ENCODE peak calls at places on chromosomes 12 and 14, in seven cellular contexts. One of them, this sample, is unnamed.

GRCh38 chr12:91947459-91947858 is 198.2 kb downstream of the BTG1 start:
- DNase-seq in stomach: no peak
- DNase-seq in A549: no peak
- DNase-seq in OCI-LY7: no peak
- DNase-seq in thoracic aorta: no peak
- DNase-seq in astrocyte: no peak
- DNase-seq in left lung: no peak
- DNase-seq in this sample: peak; percentile 6

GRCh38 chr14:89899917-89900680 is 54.4 kb downstream of the EFCAB11 start:
- DNase-seq in stomach: no peak
- DNase-seq in OCI-LY7: peak; percentile 37
- DNase-seq in A549: no peak
- DNase-seq in thoracic aorta: no peak
- DNase-seq in astrocyte: no peak
- DNase-seq in left lung: no peak
- DNase-seq in this sample: peak; percentile 39

GRCh38 chr14:72638021-72638420 is 255.9 kb downstream of the DPF3 start:
- DNase-seq in astrocyte: peak; percentile 85
- DNase-seq in A549: peak; percentile 19
- DNase-seq in thoracic aorta: no peak
- DNase-seq in stomach: no peak
- DNase-seq in left lung: no peak
- DNase-seq in OCI-LY7: no peak
- DNase-seq in this sample: no peak

GRCh38 chr14:20675669-20676068 is 8.7 kb upstream of the RNASE4 start:
- DNase-seq in thoracic aorta: no peak
- DNase-seq in stomach: no peak
- DNase-seq in A549: no peak
- DNase-seq in astrocyte: no peak
- DNase-seq in left lung: no peak
- DNase-seq in OCI-LY7: no peak
- DNase-seq in this sample: no peak

GRCh38 chr14:74846168-74846567 is 29.8 kb downstream of the PROX2 start:
- DNase-seq in astrocyte: peak; percentile 44
- DNase-seq in OCI-LY7: no peak
- DNase-seq in A549: no peak
- DNase-seq in stomach: no peak
- DNase-seq in left lung: no peak
- DNase-seq in thoracic aorta: no peak
- DNase-seq in this sample: no peak

GRCh38 chr12:6782903-6783571 is 6.3 kb upstream of the CD4 start:
- DNase-seq in left lung: no peak
- DNase-seq in OCI-LY7: peak; percentile 59
- DNase-seq in stomach: no peak
- DNase-seq in astrocyte: no peak
- DNase-seq in A549: no peak
- DNase-seq in thoracic aorta: no peak
- DNase-seq in this sample: no peak

GRCh38 chr12:76455582-76456345 is 103.8 kb downstream of the OSBPL8 start:
- DNase-seq in OCI-LY7: peak; percentile 60
- DNase-seq in stomach: no peak
- DNase-seq in A549: peak; percentile 49
- DNase-seq in left lung: no peak
- DNase-seq in astrocyte: peak; percentile 90
- DNase-seq in thoracic aorta: no peak
- DNase-seq in this sample: peak; percentile 79

GRCh38 chr12:108551556-108551955 is 9.4 kb downstream of the SART3 start:
- DNase-seq in stomach: no peak
- DNase-seq in thoracic aorta: no peak
- DNase-seq in astrocyte: peak; percentile 85
- DNase-seq in A549: no peak
- DNase-seq in OCI-LY7: no peak
- DNase-seq in left lung: no peak
- DNase-seq in this sample: no peak

GRCh38 chr12:31591308-31591901 is 469 bp upstream of the DENND5B start:
- DNase-seq in astrocyte: no peak
- DNase-seq in left lung: no peak
- DNase-seq in thoracic aorta: no peak
- DNase-seq in A549: peak; percentile 29
- DNase-seq in stomach: no peak
- DNase-seq in OCI-LY7: peak; percentile 59
- DNase-seq in this sample: no peak

GRCh38 chr12:20272801-20273200 is 95.5 kb upstream of the PDE3A start:
- DNase-seq in stomach: no peak
- DNase-seq in thoracic aorta: no peak
- DNase-seq in astrocyte: peak; percentile 16
- DNase-seq in left lung: no peak
- DNase-seq in OCI-LY7: no peak
- DNase-seq in A549: no peak
- DNase-seq in this sample: no peak

GRCh38 chr12:117046861-117047530 is 52.2 kb downstream of the TESC start:
- DNase-seq in A549: no peak
- DNase-seq in astrocyte: no peak
- DNase-seq in OCI-LY7: no peak
- DNase-seq in stomach: no peak
- DNase-seq in thoracic aorta: no peak
- DNase-seq in left lung: no peak
- DNase-seq in this sample: no peak

GRCh38 chr12:113414519-113415038 is 7.6 kb upstream of the SDSL start:
- DNase-seq in thoracic aorta: no peak
- DNase-seq in A549: no peak
- DNase-seq in left lung: no peak
- DNase-seq in astrocyte: no peak
- DNase-seq in stomach: no peak
- DNase-seq in OCI-LY7: no peak
- DNase-seq in this sample: no peak

GRCh38 chr12:52398176-52398575 is 8.0 kb downstream of the KRT82 start:
- DNase-seq in OCI-LY7: no peak
- DNase-seq in A549: no peak
- DNase-seq in thoracic aorta: no peak
- DNase-seq in left lung: no peak
- DNase-seq in stomach: no peak
- DNase-seq in astrocyte: no peak
- DNase-seq in this sample: no peak

GRCh38 chr14:64293976-64294671 is at the start of gene ESR2:
- DNase-seq in A549: peak; percentile 15
- DNase-seq in OCI-LY7: peak; percentile 42
- DNase-seq in stomach: peak; percentile 31
- DNase-seq in astrocyte: peak; percentile 35
- DNase-seq in left lung: peak; percentile 78
- DNase-seq in thoracic aorta: no peak
- DNase-seq in this sample: peak; percentile 46

GRCh38 chr12:52419656-52420055 is 13.5 kb upstream of the KRT82 start:
- DNase-seq in stomach: no peak
- DNase-seq in left lung: no peak
- DNase-seq in thoracic aorta: no peak
- DNase-seq in A549: no peak
- DNase-seq in astrocyte: peak; percentile 30
- DNase-seq in OCI-LY7: no peak
- DNase-seq in this sample: no peak

GRCh38 chr12:64682572-64683277 is 72.4 kb downstream of the RASSF3 start:
- DNase-seq in A549: no peak
- DNase-seq in stomach: no peak
- DNase-seq in astrocyte: peak; percentile 53
- DNase-seq in OCI-LY7: no peak
- DNase-seq in thoracic aorta: peak; percentile 25
- DNase-seq in left lung: no peak
- DNase-seq in this sample: no peak

GRCh38 chr14:50233335-50234250 is 2.2 kb upstream of the SOS2 start:
- DNase-seq in astrocyte: no peak
- DNase-seq in thoracic aorta: no peak
- DNase-seq in stomach: no peak
- DNase-seq in left lung: no peak
- DNase-seq in A549: no peak
- DNase-seq in OCI-LY7: no peak
- DNase-seq in this sample: peak; percentile 14

GRCh38 chr14:101359221-101360044 is 201.9 kb upstream of the DIO3 start:
- DNase-seq in A549: no peak
- DNase-seq in OCI-LY7: peak; percentile 75
- DNase-seq in thoracic aorta: no peak
- DNase-seq in astrocyte: peak; percentile 10
- DNase-seq in stomach: no peak
- DNase-seq in left lung: no peak
- DNase-seq in this sample: no peak

GRCh38 chr14:77141592-77142288 is at the start of gene ZDHHC22:
- DNase-seq in astrocyte: no peak
- DNase-seq in thoracic aorta: no peak
- DNase-seq in A549: peak; percentile 36
- DNase-seq in stomach: no peak
- DNase-seq in left lung: no peak
- DNase-seq in OCI-LY7: no peak
- DNase-seq in this sample: no peak

GRCh38 chr12:57340104-57340503 is 89.1 kb upstream of the STAC3 start:
- DNase-seq in thoracic aorta: no peak
- DNase-seq in astrocyte: peak; percentile 86
- DNase-seq in A549: peak; percentile 41
- DNase-seq in left lung: no peak
- DNase-seq in stomach: peak; percentile 37
- DNase-seq in OCI-LY7: no peak
- DNase-seq in this sample: no peak

GRCh38 chr12:129531004-129531403 is 372.8 kb downstream of the TMEM132D start:
- DNase-seq in OCI-LY7: no peak
- DNase-seq in thoracic aorta: no peak
- DNase-seq in A549: no peak
- DNase-seq in astrocyte: no peak
- DNase-seq in left lung: no peak
- DNase-seq in stomach: peak; percentile 60
- DNase-seq in this sample: no peak

GRCh38 chr14:100062602-100063001 is 2.6 kb upstream of the EVL start:
- DNase-seq in astrocyte: no peak
- DNase-seq in left lung: no peak
- DNase-seq in A549: no peak
- DNase-seq in stomach: no peak
- DNase-seq in thoracic aorta: no peak
- DNase-seq in OCI-LY7: no peak
- DNase-seq in this sample: peak; percentile 60

GRCh38 chr14:72651081-72651480 is 242.8 kb downstream of the DPF3 start:
- DNase-seq in stomach: no peak
- DNase-seq in A549: no peak
- DNase-seq in thoracic aorta: no peak
- DNase-seq in left lung: no peak
- DNase-seq in OCI-LY7: no peak
- DNase-seq in astrocyte: peak; percentile 51
- DNase-seq in this sample: no peak

DNA sequence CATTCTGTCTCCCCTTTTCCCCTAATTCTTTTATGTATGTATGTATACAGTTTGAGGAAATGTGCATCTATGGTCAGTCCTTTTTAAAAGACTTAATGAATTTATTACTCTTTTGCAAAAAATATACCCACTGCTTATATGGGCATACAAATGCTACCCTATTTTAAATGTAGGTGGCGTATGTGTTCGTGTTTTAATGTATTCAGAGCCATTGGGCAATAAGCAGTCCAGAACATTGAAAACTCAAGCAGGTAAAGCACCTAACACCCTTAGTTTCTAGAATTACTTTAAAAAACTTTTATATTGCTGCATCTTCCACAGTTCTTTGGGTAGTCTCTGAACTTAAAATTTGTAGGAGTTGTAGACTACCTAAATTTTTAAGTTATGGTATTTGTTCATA is 42.6 kb upstream of the A2ML1 start:
- DNase-seq in A549: no peak
- DNase-seq in thoracic aorta: no peak
- DNase-seq in left lung: no peak
- DNase-seq in OCI-LY7: no peak
- DNase-seq in stomach: no peak
- DNase-seq in astrocyte: no peak
- DNase-seq in this sample: no peak
- H3K27ac ChIP-seq in A549: no peak overlapping the region
- H3K27ac ChIP-seq in thoracic aorta: peak overlapping the region; percentile 83
- H3K27ac ChIP-seq in left lung: no peak overlapping the region
- H3K27ac ChIP-seq in OCI-LY7: no peak overlapping the region
- H3K27ac ChIP-seq in stomach: no peak overlapping the region
- H3K27ac ChIP-seq in astrocyte: no peak overlapping the region
- H3K27ac ChIP-seq in this sample: no peak overlapping the region

DNA sequence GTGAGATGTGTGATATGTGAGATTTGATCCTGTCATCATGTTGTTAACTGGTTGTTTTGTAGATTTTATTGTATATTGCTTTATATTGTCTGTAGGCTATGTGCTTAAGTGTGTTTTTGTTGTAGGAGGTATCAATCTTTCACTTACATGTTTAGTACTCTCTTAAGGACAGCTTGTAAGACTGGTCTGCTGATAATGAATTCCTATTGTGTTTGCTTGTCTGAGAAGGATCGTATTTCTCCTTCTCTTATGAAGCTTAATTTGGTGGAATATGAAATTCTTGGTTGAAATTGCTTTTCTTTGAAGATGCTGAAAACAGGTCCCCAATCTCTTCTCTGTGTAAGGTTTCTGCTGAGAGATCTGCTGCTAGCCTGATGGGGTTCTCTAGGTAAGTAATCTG is 94.5 kb upstream of the ARHGAP5 start:
- DNase-seq in astrocyte: no peak
- DNase-seq in left lung: no peak
- DNase-seq in thoracic aorta: no peak
- DNase-seq in A549: no peak
- DNase-seq in OCI-LY7: no peak
- DNase-seq in stomach: no peak
- DNase-seq in this sample: no peak
- H3K9me3 ChIP-seq in astrocyte: peaks cover 2% of the 10 kb centered on the region
- H3K9me3 ChIP-seq in left lung: peaks cover 20% of the 10 kb centered on the region
- H3K9me3 ChIP-seq in thoracic aorta: peaks cover 13% of the 10 kb centered on the region
- H3K9me3 ChIP-seq in A549: peaks cover 29% of the 10 kb centered on the region
- H3K9me3 ChIP-seq in OCI-LY7: no peaks in the 10 kb centered on the region
- H3K9me3 ChIP-seq in stomach: peaks cover 12% of the 10 kb centered on the region
- H3K9me3 ChIP-seq in this sample: peaks cover 3% of the 10 kb centered on the region

GRCh38 chr14:34361504-34362011 is 100.5 kb downstream of the SPTSSA start:
- DNase-seq in left lung: no peak
- DNase-seq in OCI-LY7: no peak
- DNase-seq in thoracic aorta: no peak
- DNase-seq in astrocyte: no peak
- DNase-seq in A549: no peak
- DNase-seq in stomach: no peak
- DNase-seq in this sample: no peak
- H3K27ac ChIP-seq in left lung: peak overlapping the region; percentile 10
- H3K27ac ChIP-seq in OCI-LY7: no peak overlapping the region
- H3K27ac ChIP-seq in thoracic aorta: no peak overlapping the region
- H3K27ac ChIP-seq in astrocyte: no peak overlapping the region
- H3K27ac ChIP-seq in A549: peak overlapping the region; percentile 41
- H3K27ac ChIP-seq in stomach: no peak overlapping the region
- H3K27ac ChIP-seq in this sample: no peak overlapping the region

GRCh38 chr14:106204063-106204462 is 677.7 kb downstream of the TMEM121 start:
- DNase-seq in A549: no peak
- DNase-seq in thoracic aorta: no peak
- DNase-seq in stomach: no peak
- DNase-seq in astrocyte: no peak
- DNase-seq in left lung: no peak
- DNase-seq in OCI-LY7: no peak
- DNase-seq in this sample: no peak

GRCh38 chr14:106201376-106201775 is 675.0 kb downstream of the TMEM121 start:
- DNase-seq in left lung: no peak
- DNase-seq in thoracic aorta: no peak
- DNase-seq in stomach: no peak
- DNase-seq in astrocyte: no peak
- DNase-seq in OCI-LY7: no peak
- DNase-seq in A549: no peak
- DNase-seq in this sample: no peak

GRCh38 chr14:106207316-106207715 is 680.9 kb downstream of the TMEM121 start:
- DNase-seq in stomach: no peak
- DNase-seq in A549: no peak
- DNase-seq in OCI-LY7: no peak
- DNase-seq in astrocyte: no peak
- DNase-seq in left lung: no peak
- DNase-seq in thoracic aorta: no peak
- DNase-seq in this sample: no peak

GRCh38 chr14:106200539-106201310 is 674.3 kb downstream of the TMEM121 start:
- DNase-seq in thoracic aorta: no peak
- DNase-seq in stomach: no peak
- DNase-seq in left lung: no peak
- DNase-seq in A549: no peak
- DNase-seq in astrocyte: no peak
- DNase-seq in OCI-LY7: no peak
- DNase-seq in this sample: no peak

GRCh38 chr14:106203438-106203837 is 677.1 kb downstream of the TMEM121 start:
- DNase-seq in stomach: no peak
- DNase-seq in A549: no peak
- DNase-seq in left lung: no peak
- DNase-seq in thoracic aorta: no peak
- DNase-seq in astrocyte: no peak
- DNase-seq in OCI-LY7: no peak
- DNase-seq in this sample: no peak
- H3K9me3 ChIP-seq in stomach: no peaks in the 10 kb centered on the region
- H3K9me3 ChIP-seq in A549: no peaks in the 10 kb centered on the region
- H3K9me3 ChIP-seq in left lung: no peaks in the 10 kb centered on the region
- H3K9me3 ChIP-seq in thoracic aorta: no peaks in the 10 kb centered on the region
- H3K9me3 ChIP-seq in astrocyte: peaks cover 20% of the 10 kb centered on the region
- H3K9me3 ChIP-seq in OCI-LY7: no peaks in the 10 kb centered on the region
- H3K9me3 ChIP-seq in this sample: no peaks in the 10 kb centered on the region